ENCODE peak calls at places on chromosomes 11 and 22, in five cellular contexts. I is AG10803, A is gastrocnemius medialis, U is fibroblast of mammary gland, Y is heart right ventricle. T is an unnamed sample.

GRCh38 chr11:70326365-70326803 is 55.9 kb downstream of the PPFIA1 start:
- DNase-seq in A (peak), Y (no peak), I (peak), U (peak), T (no peak)

GRCh38 chr22:50030315-50031188 is 18.0 kb upstream of the IL17REL start:
- DNase-seq in Y (peak), I (peak), U (peak), A (peak), T (peak)

GRCh38 chr11:82384308-82384707 is 349.4 kb downstream of the FAM181B start:
- DNase-seq in U (no peak), Y (no peak), A (no peak), I (no peak), T (no peak)

GRCh38 chr11:117919326-117920275 is 9.6 kb downstream of the TMPRSS13 start:
- DNase-seq in Y (no peak), I (no peak), A (no peak), U (peak), T (peak)

GRCh38 chr11:83671295-83671694 is 385.1 kb upstream of the CCDC90B start:
- DNase-seq in A (no peak), Y (no peak), U (peak), I (peak), T (no peak)

GRCh38 chr11:78961186-78961782 is 386.6 kb upstream of the NARS2 start:
- DNase-seq in U (peak), Y (no peak), A (no peak), I (peak), T (no peak)

GRCh38 chr22:38504731-38505594 is 1.1 kb downstream of the DDX17 start:
- DNase-seq in I (peak), A (peak), Y (peak), U (peak), T (peak)

GRCh38 chr11:112958670-112959069 is 2.5 kb upstream of the NCAM1 start:
- DNase-seq in Y (no peak), U (no peak), I (peak), A (no peak), T (no peak)

GRCh38 chr11:83033972-83034672 is 37.6 kb downstream of the RAB30 start:
- DNase-seq in U (peak), Y (peak), A (peak), I (peak), T (no peak)

GRCh38 chr22:32482708-32483107 is 8.1 kb downstream of the FBXO7 start:
- DNase-seq in U (no peak), I (no peak), Y (no peak), A (no peak), T (peak)

DNA sequence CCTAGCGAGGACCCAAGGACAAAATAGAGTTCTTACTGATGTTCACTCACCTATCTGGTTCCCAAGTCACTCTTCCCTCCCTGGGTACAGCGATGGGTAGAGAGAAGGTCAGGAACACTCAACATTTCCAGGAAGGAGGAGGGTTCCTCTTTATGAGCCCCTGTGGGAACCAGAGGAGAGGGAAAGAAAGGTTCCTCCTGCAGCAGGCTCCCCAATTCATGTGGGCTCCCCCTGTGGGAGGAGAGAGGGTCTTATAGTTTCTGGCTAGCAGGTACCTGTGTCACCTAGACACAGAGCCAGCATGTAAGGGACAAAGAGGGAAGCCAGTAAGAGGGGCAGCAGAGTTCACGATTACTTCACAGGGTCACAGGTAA is 93.5 kb downstream of the DBX1 start:
- DNase-seq in U (no peak), I (no peak), Y (no peak), A (no peak), T (no peak)
- TF ChIP-seq CTCF in U (no peak), I (no peak), Y (no peak), A (no peak), T (no peak)

GRCh38 chr11:94739331-94739730 is 28.8 kb upstream of the AMOTL1 start:
- DNase-seq in U (no peak), A (no peak), I (no peak), Y (no peak), T (no peak)

GRCh38 chr11:94740083-94740974 is 27.8 kb upstream of the AMOTL1 start:
- DNase-seq in I (no peak), Y (peak), U (no peak), A (no peak), T (peak)

GRCh38 chr11:94738746-94739145 is 29.4 kb upstream of the AMOTL1 start:
- DNase-seq in A (no peak), Y (no peak), I (no peak), U (no peak), T (no peak)

GRCh38 chr11:94742645-94743044 is 25.5 kb upstream of the AMOTL1 start:
- DNase-seq in I (no peak), A (no peak), U (no peak), Y (no peak), T (no peak)

DNA sequence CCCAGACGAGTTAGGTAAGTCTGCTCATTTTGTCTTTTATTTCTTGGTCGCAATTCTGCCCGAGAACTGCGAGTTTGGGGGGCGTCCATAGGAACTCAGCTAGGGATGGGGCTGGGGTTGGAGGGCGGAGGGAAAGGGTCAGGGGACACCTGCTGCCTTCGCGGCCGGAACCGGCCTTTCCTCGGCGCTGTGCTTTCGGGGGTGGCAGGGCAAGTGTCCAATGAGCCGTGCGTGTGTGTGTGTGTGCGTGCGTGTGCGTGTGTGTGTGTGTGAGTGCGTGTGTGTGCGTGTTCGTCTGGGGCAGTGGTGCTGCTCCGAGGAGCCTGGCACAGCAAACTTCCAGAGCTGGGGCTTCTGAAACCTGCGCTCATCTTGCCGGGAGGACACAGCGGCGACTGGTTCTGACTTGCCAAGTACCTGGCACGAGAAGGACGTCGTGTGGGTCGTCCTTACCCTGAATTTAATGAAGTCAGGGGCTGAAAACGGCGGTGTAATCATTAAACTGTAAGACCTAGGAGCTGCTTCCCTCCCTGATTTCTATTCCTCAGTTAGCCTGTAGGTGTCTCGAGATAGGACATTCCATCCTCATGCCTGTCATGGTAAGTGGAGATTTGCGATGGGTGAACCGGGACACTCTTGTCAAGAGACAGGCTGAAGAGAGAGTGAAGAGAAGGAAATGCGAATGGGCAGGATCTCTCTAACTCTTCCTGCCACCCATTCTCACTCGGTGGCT is 27.0 kb upstream of the AMOTL1 start:
- DNase-seq in U (peak), A (no peak), Y (peak), I (peak), T (peak)
- TF ChIP-seq CTCF in U (peak), A (peak), Y (peak), I (peak), T (no peak)

DNA sequence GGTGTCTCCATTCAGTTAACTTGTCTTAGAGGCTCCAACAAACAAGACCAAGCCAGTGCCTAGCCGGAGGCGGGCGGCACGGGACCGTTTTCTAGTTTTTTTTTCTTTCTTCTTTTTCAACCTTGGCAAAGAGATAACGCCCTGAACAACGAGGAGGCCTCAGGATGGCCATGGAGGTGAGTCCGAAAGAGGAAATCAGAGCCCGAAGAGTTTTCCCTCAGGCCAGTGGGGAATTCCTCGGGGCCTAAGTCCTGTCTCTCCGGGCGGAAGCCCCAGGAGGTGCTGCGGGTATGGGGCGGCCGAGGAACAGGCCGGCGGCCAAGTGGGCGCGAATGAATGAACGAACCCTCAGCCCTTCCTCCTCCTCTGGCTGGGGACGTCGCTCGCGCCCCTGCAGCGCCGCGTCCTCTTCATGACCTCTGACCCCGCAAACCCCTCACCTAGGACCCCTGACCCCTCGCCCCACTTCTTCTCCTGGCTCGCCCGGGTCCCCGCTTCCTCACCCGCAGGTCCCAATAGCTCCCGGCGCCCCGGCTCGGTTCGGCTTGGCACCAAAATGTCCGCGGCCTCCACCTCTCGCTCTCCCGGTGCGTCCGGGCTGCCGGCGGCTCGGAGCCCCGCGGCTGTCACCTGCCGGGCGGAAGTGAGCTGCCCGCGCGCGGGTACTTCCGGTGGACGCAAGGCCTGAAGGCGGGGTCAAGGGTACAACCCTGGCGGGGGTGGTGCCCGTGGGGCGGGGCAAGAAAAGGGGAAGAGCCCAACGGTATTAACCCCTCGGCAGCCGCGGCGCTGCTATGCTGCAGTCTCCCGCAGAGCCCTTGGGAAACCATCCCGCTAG is at the start of gene AP1B1:
- DNase-seq in A (peak), Y (peak), I (peak), U (peak), T (peak)
- TF ChIP-seq CTCF in A (no peak), Y (peak), I (no peak), U (no peak), T (no peak)

DNA sequence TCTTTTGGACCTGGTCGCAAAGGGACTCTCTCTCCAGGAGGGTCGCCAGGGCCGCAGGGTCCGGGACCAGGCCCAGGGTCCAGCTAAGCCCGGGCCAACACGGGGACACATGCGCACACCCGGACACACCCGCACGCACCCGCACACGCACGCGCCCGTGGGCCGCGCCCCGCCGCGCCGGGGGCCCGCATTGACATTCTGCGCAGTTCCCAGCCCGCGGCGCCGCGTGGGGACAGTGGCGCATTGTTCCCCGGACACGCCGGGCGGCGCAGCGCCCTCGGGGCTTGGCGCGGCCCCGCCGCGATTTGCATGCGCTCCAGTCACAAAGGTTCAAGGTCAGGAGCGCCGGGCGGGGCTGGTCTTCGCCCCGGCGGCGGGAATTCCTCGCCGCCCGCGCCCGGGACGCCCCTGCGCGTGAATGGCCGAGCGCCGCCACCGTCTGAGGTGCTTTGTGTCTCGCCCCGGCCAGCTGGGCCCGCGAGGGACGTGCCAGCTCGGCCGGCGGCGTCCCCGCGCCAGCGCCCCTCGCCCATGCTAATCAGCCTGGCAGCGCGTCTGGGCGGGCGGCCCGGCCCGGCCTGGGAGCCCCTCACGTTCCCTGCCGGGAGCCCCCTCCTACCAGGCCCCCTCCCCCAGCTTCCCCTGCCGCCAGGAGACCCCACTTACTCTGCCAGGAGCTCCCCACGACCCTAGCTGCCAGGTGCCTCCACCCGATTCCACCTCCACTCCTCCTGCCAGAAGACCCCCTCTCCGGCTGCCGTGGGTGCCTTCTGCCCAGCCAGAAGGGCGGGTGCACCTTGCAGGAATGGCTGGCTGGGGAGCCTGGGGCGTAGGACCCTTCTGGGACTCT is 50.5 kb upstream of the WNT7B start:
- DNase-seq in Y (peak), I (no peak), U (no peak), A (no peak), T (no peak)
- TF ChIP-seq CTCF in Y (peak), I (no peak), U (no peak), A (peak), T (no peak)

DNA sequence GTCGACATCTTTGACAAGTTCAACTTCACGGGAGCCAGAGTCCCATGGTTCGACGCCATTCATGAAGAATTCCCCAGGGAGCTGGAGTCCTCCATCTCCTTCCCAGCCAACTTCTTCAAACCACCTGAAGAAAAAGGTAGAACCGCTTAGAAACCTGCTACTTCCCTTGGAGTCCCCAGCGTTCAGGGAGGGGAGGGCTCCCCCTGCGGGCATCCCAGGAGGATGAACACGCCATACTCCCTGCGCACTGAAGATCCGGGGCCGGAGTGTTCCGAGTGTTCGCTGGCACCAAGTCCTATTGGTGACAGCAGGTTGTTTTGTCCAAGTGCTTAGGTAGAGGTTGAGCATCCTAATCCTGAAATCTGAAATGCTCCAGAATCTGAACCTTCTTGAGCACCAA is 51.7 kb upstream of the PRODH start:
- DNase-seq in Y (no peak), A (no peak), I (no peak), U (peak), T (peak)
- TF ChIP-seq CTCF in Y (peak), A (no peak), I (peak), U (peak), T (no peak)

GRCh38 chr11:47245586-47246357 is 2.8 kb downstream of the ACP2 start:
- DNase-seq in I (no peak), A (no peak), Y (no peak), U (no peak), T (no peak)

GRCh38 chr11:47247502-47247901 is 1.1 kb downstream of the ACP2 start:
- DNase-seq in Y (no peak), U (no peak), I (no peak), A (no peak), T (no peak)

GRCh38 chr11:47249378-47249715 is 733 bp upstream of the ACP2 start:
- DNase-seq in U (peak), I (no peak), Y (no peak), A (no peak), T (no peak)

GRCh38 chr11:47248664-47249377 is at the start of gene ACP2:
- DNase-seq in A (peak), I (peak), Y (peak), U (peak), T (peak)

DNA sequence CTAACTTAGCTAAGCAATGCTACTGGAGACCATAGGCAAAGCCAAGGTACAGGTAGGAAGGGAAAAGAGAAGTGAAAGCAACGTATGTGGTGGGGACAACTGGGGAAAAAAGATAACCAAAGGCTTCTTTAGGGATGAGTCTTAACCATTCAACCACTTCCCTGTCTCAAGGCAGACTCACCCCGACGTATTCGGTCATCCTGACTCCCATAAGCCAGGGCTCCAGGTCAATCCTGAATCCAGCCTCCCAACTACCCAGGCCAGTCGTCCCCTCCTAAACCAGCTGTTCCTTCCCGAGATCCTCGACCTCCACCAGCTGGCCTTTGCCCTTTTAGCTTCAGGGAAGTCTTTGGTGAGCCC is 330 bp downstream of the ACP2 start:
- DNase-seq in U (peak), A (no peak), Y (no peak), I (peak), T (no peak)
- TF ChIP-seq CTCF in U (no peak), A (no peak), Y (no peak), I (no peak), T (no peak)